ENCODE peak calls at places on chromosome 4, in ten cellular contexts. M is endothelial cell; Q is HFFc6; T is NCI-H1092; S is stimulated activated effector memory CD8-positive, alpha-beta T cell treated with anti-CD3 and anti-CD28 coated beads, Interleukin-12 subunit alpha, Interleukin-12 subunit beta, amount 100 ng/mL, for 72 hours; Z is skeletal muscle cell; W is WERI-Rb-1; F is activated CD4-positive, alpha-beta T cell treated with anti-CD3 and anti-CD28 coated beads for 1 hour; G is A172; V is omental fat pad. B is an unnamed sample.

GRCh38 chr4:17142232-17142711 is 243.8 kb upstream of the LDB2 start:
- DNase-seq in M (no peak), Q (peak), T (no peak), S (no peak), Z (peak), W (no peak), F (no peak), G (no peak), V (no peak), B (peak)

GRCh38 chr4:190018201-190018920 is 8.7 kb downstream of the FRG2 start:
- DNase-seq in M (no peak), Q (no peak), T (no peak), S (no peak), Z (no peak), W (no peak), F (no peak), G (no peak), V (no peak), B (no peak)

GRCh38 chr4:113584407-113585150 is 177.0 kb downstream of the CAMK2D start:
- DNase-seq in M (no peak), Q (peak), T (no peak), S (no peak), Z (peak), W (peak), F (no peak), G (peak), V (no peak), B (peak)

GRCh38 chr4:48635310-48635709 is 144.8 kb downstream of the FRYL start:
- DNase-seq in M (no peak), Q (peak), T (no peak), S (no peak), Z (no peak), W (peak), F (no peak), G (peak), V (no peak), B (peak)

GRCh38 chr4:110088670-110089069 is 109.7 kb downstream of the ELOVL6 start:
- DNase-seq in M (no peak), Q (peak), T (no peak), S (no peak), Z (peak), W (no peak), F (no peak), G (peak), V (no peak), B (no peak)

GRCh38 chr4:2796261-2797187 is 3.6 kb downstream of the SH3BP2 start:
- DNase-seq in M (peak), Q (peak), T (peak), S (no peak), Z (no peak), W (peak), F (no peak), G (peak), V (no peak), B (peak)

GRCh38 chr4:123398803-123399637 is 2.4 kb downstream of the SPRY1 start:
- DNase-seq in M (peak), Q (peak), T (peak), S (peak), Z (no peak), W (peak), F (peak), G (peak), V (no peak), B (peak)

GRCh38 chr4:1644906-1645657 is 39.0 kb downstream of the FAM53A start:
- DNase-seq in M (no peak), Q (no peak), T (no peak), S (no peak), Z (no peak), W (no peak), F (no peak), G (no peak), V (no peak), B (peak)

GRCh38 chr4:101806914-101807313 is 16.4 kb downstream of the BANK1 start:
- DNase-seq in M (no peak), Q (no peak), T (peak), S (no peak), Z (no peak), W (no peak), F (no peak), G (no peak), V (no peak), B (no peak)

GRCh38 chr4:123110147-123110546 is 187.8 kb upstream of the NUDT6 start:
- DNase-seq in M (no peak), Q (no peak), T (no peak), S (no peak), Z (no peak), W (no peak), F (no peak), G (no peak), V (no peak), B (no peak)

GRCh38 chr4:2451821-2452785 is 16.8 kb upstream of the RNF4 start:
- DNase-seq in M (no peak), Q (no peak), T (no peak), S (no peak), Z (no peak), W (no peak), F (no peak), G (no peak), V (no peak), B (no peak)

GRCh38 chr4:3389879-3390840 is 51.6 kb upstream of the HGFAC start:
- DNase-seq in M (no peak), Q (no peak), T (no peak), S (no peak), Z (no peak), W (no peak), F (no peak), G (no peak), V (no peak), B (no peak)

GRCh38 chr4:184651899-184652298 is 2.4 kb downstream of the PRIMPOL start:
- DNase-seq in M (no peak), Q (no peak), T (no peak), S (no peak), Z (no peak), W (no peak), F (no peak), G (no peak), V (no peak), B (no peak)

GRCh38 chr4:188408244-188409067 is 269.2 kb downstream of the TRIML1 start:
- DNase-seq in M (no peak), Q (no peak), T (no peak), S (no peak), Z (no peak), W (no peak), F (no peak), G (no peak), V (no peak), B (no peak)

GRCh38 chr4:119206178-119206577 is 6.3 kb upstream of the USP53 start:
- DNase-seq in M (no peak), Q (no peak), T (no peak), S (no peak), Z (no peak), W (no peak), F (no peak), G (no peak), V (no peak), B (no peak)

GRCh38 chr4:115334736-115335411 is 221.5 kb upstream of the NDST4 start:
- DNase-seq in M (no peak), Q (no peak), T (no peak), S (no peak), Z (no peak), W (no peak), F (no peak), G (no peak), V (no peak), B (no peak)

GRCh38 chr4:182978152-182978827 is 61.1 kb upstream of the DCTD start:
- DNase-seq in M (no peak), Q (peak), T (no peak), S (no peak), Z (peak), W (no peak), F (no peak), G (peak), V (no peak), B (peak)

GRCh38 chr4:8897768-8898167 is 26.1 kb upstream of the HMX1 start:
- DNase-seq in M (no peak), Q (no peak), T (no peak), S (no peak), Z (no peak), W (no peak), F (no peak), G (peak), V (no peak), B (no peak)

GRCh38 chr4:123350191-123350544 is 46.4 kb upstream of the SPRY1 start:
- DNase-seq in M (peak), Q (no peak), T (no peak), S (no peak), Z (no peak), W (no peak), F (no peak), G (no peak), V (no peak), B (no peak)

GRCh38 chr4:93834371-93835066 is 6.0 kb downstream of the ATOH1 start:
- DNase-seq in M (peak), Q (no peak), T (no peak), S (no peak), Z (no peak), W (no peak), F (no peak), G (no peak), V (no peak), B (no peak)

GRCh38 chr4:6732441-6733357 is 16.7 kb downstream of the BLOC1S4 start:
- DNase-seq in M (no peak), Q (peak), T (no peak), S (no peak), Z (peak), W (no peak), F (no peak), G (peak), V (peak), B (peak)

GRCh38 chr4:1491630-1492457 is 85.6 kb upstream of the NKX1-1 start:
- DNase-seq in M (no peak), Q (no peak), T (no peak), S (no peak), Z (no peak), W (no peak), F (no peak), G (no peak), V (no peak), B (no peak)

GRCh38 chr4:48602222-48602621 is 112.2 kb downstream of the ZAR1 start:
- DNase-seq in M (no peak), Q (peak), T (no peak), S (no peak), Z (peak), W (no peak), F (no peak), G (peak), V (no peak), B (no peak)

GRCh38 chr4:105708376-105709080 is at the start of the genes GSTCD and INTS12:
- DNase-seq in M (peak), Q (peak), T (peak), S (peak), Z (peak), W (peak), F (peak), G (peak), V (peak), B (peak)

GRCh38 chr4:73730292-73730691 is 10.1 kb upstream of the CXCL8 start:
- DNase-seq in M (no peak), Q (no peak), T (no peak), S (no peak), Z (no peak), W (no peak), F (no peak), G (peak), V (no peak), B (no peak)

GRCh38 chr4:55545133-55545532 is 1.6 kb downstream of the CLOCK start:
- DNase-seq in M (no peak), Q (peak), T (no peak), S (no peak), Z (no peak), W (no peak), F (no peak), G (peak), V (no peak), B (peak)